ENCODE peak calls at places on chromosomes 7 and 10, in ten cellular contexts. X, T, W, Z, B, N, K, D, Q and M are unnamed samples. For H3K9me3, the result is how much of the 10 kb centered on the place peaks cover.

GRCh38 chr7:26187380-26188290 is 12.9 kb downstream of the HNRNPA2B1 start:
- DNase-seq in Z (no peak), K (no peak), N (no peak), B (peak), D (no peak), X (peak), Q (no peak), T (no peak), W (no peak), M (no peak)

GRCh38 chr7:155377837-155378579 is 79.9 kb upstream of the EN2 start:
- DNase-seq in B (no peak), D (peak), Z (no peak), K (no peak), T (no peak), W (no peak), N (peak), Q (no peak), X (peak), M (no peak)

GRCh38 chr7:7681936-7682329 is 36.5 kb downstream of the RPA3 start:
- DNase-seq in K (no peak), Q (no peak), N (no peak), T (no peak), X (no peak), W (no peak), D (no peak), B (no peak), Z (no peak), M (no peak)

GRCh38 chr10:34161948-34162347 is 653.1 kb downstream of the PARD3 start:
- DNase-seq in T (no peak), W (no peak), B (no peak), Z (no peak), K (no peak), D (no peak), X (no peak), N (no peak), Q (no peak), M (no peak)

GRCh38 chr10:26430641-26431163 is 7.4 kb upstream of the APBB1IP start:
- DNase-seq in Z (no peak), D (no peak), N (no peak), T (no peak), Q (no peak), W (no peak), K (no peak), X (no peak), B (no peak), M (peak)

GRCh38 chr7:14765731-14766130 is 136.8 kb downstream of the DGKB start:
- DNase-seq in Q (no peak), B (no peak), T (no peak), X (no peak), W (no peak), N (peak), D (no peak), K (no peak), Z (no peak), M (no peak)

GRCh38 chr7:45975847-45976484 is 54.9 kb upstream of the IGFBP3 start:
- DNase-seq in K (no peak), D (no peak), Q (no peak), X (peak), T (no peak), N (no peak), B (no peak), Z (no peak), W (no peak), M (no peak)

GRCh38 chr10:67969875-67970274 is 85.4 kb downstream of the SIRT1 start:
- DNase-seq in T (no peak), X (no peak), K (no peak), Z (no peak), W (no peak), B (no peak), D (no peak), N (peak), Q (no peak), M (no peak)

GRCh38 chr10:104254493-104255243 is at the start of gene GSTO1:
- DNase-seq in W (peak), X (peak), T (peak), B (peak), Z (peak), N (peak), K (peak), D (peak), Q (peak), M (peak)

GRCh38 chr10:82866424-82867020 is 991.5 kb downstream of the NRG3 start:
- DNase-seq in D (no peak), Q (no peak), T (no peak), W (no peak), N (peak), B (no peak), X (no peak), K (no peak), Z (no peak), M (no peak)

GRCh38 chr10:97234403-97234802 is 48.6 kb upstream of the SLIT1 start:
- DNase-seq in X (no peak), K (no peak), Q (peak), T (no peak), D (peak), N (peak), W (no peak), B (no peak), Z (peak), M (peak)

GRCh38 chr7:4151926-4152549 is 530.1 kb upstream of the FOXK1 start:
- DNase-seq in X (no peak), D (no peak), N (no peak), Z (no peak), K (no peak), W (no peak), Q (no peak), T (peak), B (no peak), M (no peak)

GRCh38 chr10:95121904-95122303 is 52.6 kb upstream of the CYP2C8 start:
- DNase-seq in K (no peak), D (no peak), Q (peak), X (no peak), Z (no peak), T (peak), W (no peak), B (no peak), N (no peak), M (no peak)

GRCh38 chr7:106419455-106420182 is 134.8 kb upstream of the NAMPT start:
- DNase-seq in D (no peak), T (no peak), N (peak), K (no peak), X (no peak), Q (no peak), Z (no peak), W (no peak), B (no peak), M (no peak)

GRCh38 chr10:123140164-123140982 is 4.6 kb downstream of the HMX3 start:
- DNase-seq in D (no peak), W (no peak), B (no peak), N (no peak), X (no peak), Q (no peak), T (no peak), Z (no peak), K (no peak), M (no peak)

GRCh38 chr7:34031156-34031555 is 125.8 kb downstream of the BMPER start:
- DNase-seq in Z (no peak), T (no peak), B (no peak), Q (no peak), D (no peak), K (no peak), X (no peak), N (no peak), W (no peak), M (no peak)

GRCh38 chr7:117728858-117729257 is 144.4 kb downstream of the CTTNBP2 start:
- DNase-seq in Q (no peak), D (no peak), N (no peak), B (no peak), T (no peak), W (no peak), X (no peak), Z (no peak), K (no peak), M (no peak)

GRCh38 chr7:158863611-158864506 is 7.5 kb downstream of the DYNC2I1 start:
- DNase-seq in K (peak), D (peak), B (peak), Q (peak), T (peak), X (peak), N (peak), W (peak), Z (no peak), M (peak)

GRCh38 chr10:107649249-107649648 is 484.7 kb upstream of the SORCS1 start:
- DNase-seq in Q (no peak), Z (no peak), X (no peak), W (no peak), T (no peak), K (no peak), D (no peak), N (no peak), B (no peak), M (no peak)

GRCh38 chr7:4787541-4787940 is 12.1 kb downstream of the AP5Z1 start:
- DNase-seq in X (no peak), T (no peak), Q (no peak), W (no peak), Z (no peak), B (no peak), D (no peak), N (no peak), K (no peak), M (no peak)

GRCh38 chr10:62761115-62761514 is 43.4 kb upstream of the ADO start:
- DNase-seq in K (no peak), W (no peak), Q (no peak), N (peak), Z (no peak), T (no peak), B (no peak), D (no peak), X (no peak), M (no peak)

GRCh38 chr10:124678566-124679240 is 65.5 kb downstream of the FAM53B start:
- DNase-seq in K (no peak), X (no peak), Q (no peak), T (no peak), D (no peak), B (peak), N (no peak), W (no peak), Z (no peak), M (peak)

GRCh38 chr7:71783779-71784178 is 628.4 kb downstream of the CALN1 start:
- DNase-seq in K (no peak), X (no peak), B (no peak), T (no peak), Q (no peak), N (no peak), W (no peak), D (no peak), Z (no peak), M (no peak)

GRCh38 chr7:2886900-2887299 is 42.8 kb upstream of the GNA12 start:
- DNase-seq in N (peak), W (no peak), X (peak), T (peak), B (peak), Q (peak), Z (peak), K (peak), D (peak), M (peak)

GRCh38 chr10:71912431-71912830 is 51.8 kb upstream of the CHST3 start:
- DNase-seq in Q (no peak), K (no peak), W (no peak), X (no peak), D (no peak), B (no peak), N (no peak), Z (no peak), T (no peak), M (no peak)

GRCh38 chr10:35765039-35765662 is 123.1 kb upstream of the FZD8 start:
- DNase-seq in X (peak), Z (no peak), Q (no peak), K (no peak), W (no peak), D (no peak), B (no peak), T (peak), N (peak), M (no peak)

GRCh38 chr7:28116034-28116433 is 64.6 kb downstream of the JAZF1 start:
- DNase-seq in D (no peak), X (no peak), N (no peak), Z (no peak), T (no peak), Q (no peak), K (no peak), W (no peak), B (no peak), M (no peak)

GRCh38 chr7:37957236-37957970 is 37.0 kb downstream of the EPDR1 start:
- DNase-seq in N (no peak), K (no peak), W (no peak), D (no peak), Q (no peak), B (no peak), Z (no peak), T (no peak), X (no peak), M (no peak)

GRCh38 chr10:103666109-103666508 is 172.6 kb downstream of the NEURL1 start:
- DNase-seq in K (peak), Q (no peak), N (peak), T (no peak), W (no peak), B (peak), Z (no peak), D (no peak), X (peak), M (no peak)

GRCh38 chr7:33300742-33301141 is 171.4 kb downstream of the BBS9 start:
- DNase-seq in D (no peak), T (no peak), W (no peak), B (no peak), X (no peak), Z (no peak), K (no peak), N (no peak), Q (no peak), M (no peak)

GRCh38 chr10:93671042-93671441 is 31.4 kb downstream of the FRA10AC1 start:
- DNase-seq in Z (no peak), W (no peak), T (no peak), X (no peak), B (no peak), Q (no peak), N (no peak), D (no peak), K (no peak), M (no peak)

GRCh38 chr10:35328404-35329037 is 7.8 kb upstream of the CCNY start:
- DNase-seq in D (no peak), T (no peak), Q (no peak), B (no peak), N (peak), K (no peak), W (no peak), Z (no peak), X (no peak), M (no peak)

GRCh38 chr10:110305767-110306451 is 1.2 kb upstream of the SMNDC1 start:
- DNase-seq in T (peak), Z (peak), B (peak), D (peak), N (peak), K (peak), Q (peak), W (no peak), X (peak), M (peak)

GRCh38 chr10:71263376-71263775 is 51.0 kb downstream of the UNC5B start:
- DNase-seq in D (peak), Q (no peak), Z (no peak), W (no peak), X (peak), K (peak), N (peak), B (no peak), T (no peak), M (no peak)

DNA sequence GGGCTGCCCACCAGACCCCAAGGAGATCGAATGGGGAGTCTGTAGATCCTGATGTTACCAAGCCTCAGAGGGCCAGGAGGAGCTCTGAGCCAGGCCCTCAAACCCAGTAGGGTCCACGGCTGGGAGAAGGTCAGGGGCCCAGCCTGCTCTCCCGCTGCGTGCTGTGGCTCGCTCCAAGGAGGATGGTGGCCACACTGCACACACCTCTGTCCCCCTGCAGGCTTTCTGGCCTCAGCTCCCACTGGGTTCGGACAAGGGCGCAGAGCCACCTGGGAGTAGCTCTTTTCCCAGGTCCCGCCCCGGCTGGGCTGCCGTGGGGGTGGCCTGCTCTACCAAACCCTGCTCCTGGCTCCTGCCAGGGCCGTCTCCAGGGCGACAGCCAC is 175.8 kb downstream of the ZNF248 start:
- DNase-seq in T (no peak), D (no peak), X (no peak), W (no peak), K (no peak), Q (no peak), Z (no peak), B (no peak), N (no peak), M (no peak)
- H3K9me3 ChIP-seq in T (under half), D (under half), X (half or more), W (under half), K (under half), Q (under half), Z (half or more), B (under half), N (under half), M (under half)

GRCh38 chr10:109173910-109174309 is 749.4 kb downstream of the XPNPEP1 start:
- DNase-seq in K (no peak), Q (no peak), Z (no peak), T (no peak), B (no peak), W (no peak), D (no peak), X (no peak), N (no peak), M (no peak)

GRCh38 chr10:109183366-109183765 is 739.9 kb downstream of the XPNPEP1 start:
- DNase-seq in Z (no peak), W (no peak), B (no peak), Q (no peak), K (no peak), N (peak), D (no peak), T (no peak), X (no peak), M (no peak)

GRCh38 chr10:109174526-109174925 is 748.8 kb downstream of the XPNPEP1 start:
- DNase-seq in Q (no peak), D (no peak), N (peak), X (no peak), B (no peak), K (no peak), W (no peak), Z (no peak), T (no peak), M (no peak)

DNA sequence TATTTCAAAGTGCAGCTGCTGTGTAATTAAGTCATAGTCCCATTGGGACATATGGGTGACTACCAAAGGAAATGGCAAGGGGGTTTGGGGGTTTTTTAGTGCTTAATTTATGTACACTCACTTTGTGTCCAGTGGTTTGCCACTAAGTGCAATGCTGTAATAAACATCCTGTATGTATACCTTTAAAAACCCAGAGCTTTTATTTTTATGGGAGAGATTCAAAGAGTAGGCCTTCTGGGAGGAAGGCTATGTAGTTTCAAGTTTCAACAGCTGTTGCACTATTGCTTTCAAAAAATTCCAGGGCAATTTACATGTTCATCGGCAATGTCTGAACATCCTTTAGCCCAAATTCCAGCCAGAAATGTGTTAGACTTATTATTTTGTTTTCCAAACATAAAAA is 744.7 kb downstream of the XPNPEP1 start:
- DNase-seq in B (no peak), T (no peak), X (no peak), W (no peak), N (no peak), Q (no peak), K (no peak), Z (no peak), D (no peak), M (no peak)
- H3K9me3 ChIP-seq in B (under half), T (under half), X (half or more), W (under half), N (under half), Q (half or more), K (under half), Z (under half), D (under half), M (under half)

DNA sequence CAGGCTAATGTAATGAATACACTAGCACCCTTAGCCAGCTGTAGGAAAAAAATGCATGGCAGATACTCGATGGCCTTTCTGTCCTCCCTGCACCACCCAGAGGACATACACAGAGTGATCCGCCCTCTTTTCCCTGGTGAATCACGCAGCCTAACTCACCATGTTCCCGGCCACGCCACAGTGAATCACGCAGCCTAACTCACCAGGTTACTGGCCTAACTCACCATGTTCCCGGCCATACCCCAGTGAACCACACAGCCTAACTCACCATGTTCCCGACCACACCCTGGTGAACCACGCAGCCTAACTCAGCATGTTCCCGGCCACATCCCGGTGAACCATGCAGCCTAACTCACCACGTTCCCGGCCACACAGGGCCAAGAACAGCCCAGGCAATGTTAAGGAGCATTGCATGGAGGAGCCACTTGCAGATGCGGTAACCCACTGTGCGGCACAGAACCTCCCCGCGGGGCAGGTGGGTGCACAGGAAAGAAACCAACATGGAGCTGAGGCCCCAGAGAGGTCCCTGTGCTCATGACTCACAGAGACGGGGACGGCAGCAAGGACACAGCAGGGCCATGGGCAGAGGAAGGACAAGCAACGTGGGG is 508.5 kb downstream of the DNAJB6 start:
- DNase-seq in Q (no peak), D (no peak), N (peak), K (no peak), T (no peak), B (no peak), Z (no peak), W (peak), X (no peak), M (no peak)
- H3K9me3 ChIP-seq in Q (under half), D (under half), N (under half), K (under half), T (under half), B (under half), Z (under half), W (under half), X (half or more), M (under half)

GRCh38 chr10:131703941-131704340 is 196.9 kb upstream of the PPP2R2D start:
- DNase-seq in D (no peak), W (no peak), T (no peak), N (no peak), Q (no peak), X (no peak), B (no peak), Z (no peak), K (no peak), M (no peak)

GRCh38 chr10:131706476-131706875 is 194.3 kb upstream of the PPP2R2D start:
- DNase-seq in X (peak), W (no peak), Q (no peak), D (no peak), N (no peak), B (no peak), Z (no peak), T (no peak), K (no peak), M (no peak)

GRCh38 chr10:131701131-131701947 is 199.5 kb upstream of the PPP2R2D start:
- DNase-seq in B (no peak), K (no peak), Q (no peak), X (peak), W (no peak), D (no peak), T (no peak), Z (no peak), N (no peak), M (no peak)

GRCh38 chr10:131702521-131703356 is 198.1 kb upstream of the PPP2R2D start:
- DNase-seq in Z (no peak), X (peak), D (no peak), B (peak), K (no peak), T (no peak), N (no peak), Q (no peak), W (no peak), M (no peak)

GRCh38 chr10:131703527-131703926 is 197.3 kb upstream of the PPP2R2D start:
- DNase-seq in D (no peak), K (no peak), X (peak), T (no peak), B (no peak), N (no peak), Z (no peak), Q (no peak), W (no peak), M (no peak)
- H3K9me3 ChIP-seq in D (under half), K (under half), X (under half), T (under half), B (under half), N (under half), Z (under half), Q (under half), W (under half), M (under half)

DNA sequence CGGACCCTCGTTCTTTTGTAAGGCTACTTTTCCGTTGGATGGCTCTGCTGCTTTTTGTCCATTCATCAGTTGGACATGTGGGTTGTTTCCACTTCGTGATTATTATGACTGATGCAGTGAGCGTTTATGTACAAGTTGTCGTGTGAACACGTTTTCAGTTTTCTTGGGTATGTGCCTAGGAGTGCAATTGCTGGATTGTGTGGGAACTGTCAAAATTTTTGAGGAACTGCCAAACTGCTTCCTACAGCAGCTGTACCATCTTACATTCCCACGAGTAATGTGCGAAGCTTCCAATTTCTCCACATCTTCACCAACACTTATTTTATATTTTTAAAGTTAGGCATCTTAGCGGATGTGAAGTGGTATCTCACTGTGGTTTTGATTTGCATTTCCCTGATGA is 10.4 kb downstream of the FKBP6 start:
- DNase-seq in T (no peak), N (peak), Z (no peak), B (no peak), W (no peak), X (no peak), D (no peak), K (no peak), Q (no peak), M (no peak)
- H3K9me3 ChIP-seq in T (under half), N (under half), Z (under half), B (under half), W (under half), X (under half), D (under half), K (under half), Q (under half), M (under half)